ENCODE peak calls at places on chromosomes 3 and 15, in seven cellular contexts. X is WTC11, I is GM13976, E is glomerular endothelial cell, F is MM.1S, B is hypothalamus, P is ovary. Y is an unnamed sample.

GRCh38 chr3:109188726-109189125 is 52.2 kb downstream of the C3orf85 start:
- DNase-seq in B (no peak), I (no peak), X (no peak), P (no peak), E (no peak), F (no peak), Y (no peak)

GRCh38 chr3:136938334-136938733 is 19.4 kb upstream of the IL20RB start:
- DNase-seq in F (no peak), X (no peak), P (no peak), E (no peak), I (no peak), B (no peak), Y (no peak)

GRCh38 chr15:69845159-69845558 is 252.6 kb downstream of the TLE3 start:
- DNase-seq in F (no peak), X (no peak), P (no peak), B (no peak), I (no peak), E (no peak), Y (no peak)

GRCh38 chr3:149352556-149352955 is 19.1 kb upstream of the TM4SF18 start:
- DNase-seq in B (peak; percentile 9), F (peak; percentile 56), P (peak; percentile 54), X (peak; percentile 75), E (no peak), I (peak; percentile 76), Y (peak; percentile 81)

GRCh38 chr3:59498995-59499394 is 449.2 kb upstream of the CFAP20DC start:
- DNase-seq in B (no peak), P (no peak), F (no peak), I (no peak), E (no peak), X (no peak), Y (no peak)

GRCh38 chr3:64157150-64158035 is 67.9 kb downstream of the PRICKLE2 start:
- DNase-seq in F (no peak), I (no peak), X (no peak), B (no peak), E (no peak), P (no peak), Y (peak; percentile 37)

GRCh38 chr3:170274641-170275040 is 52.4 kb downstream of the PRKCI start:
- DNase-seq in B (no peak), F (no peak), E (no peak), P (no peak), X (no peak), I (peak; percentile 28), Y (no peak)

GRCh38 chr3:44529927-44530326 is 25.1 kb upstream of the ZKSCAN7 start:
- DNase-seq in B (no peak), X (peak; percentile 18), I (peak; percentile 42), P (no peak), F (peak; percentile 18), E (no peak), Y (no peak)

GRCh38 chr3:52177701-52178042 is 20.3 kb upstream of the ALAS1 start:
- DNase-seq in P (no peak), X (no peak), I (no peak), F (no peak), E (no peak), B (no peak), Y (no peak)

GRCh38 chr3:126322181-126322967 is 34.8 kb downstream of the KLF15 start:
- DNase-seq in F (no peak), I (no peak), B (no peak), P (no peak), X (no peak), E (no peak), Y (no peak)

GRCh38 chr3:65048151-65048550 is 360.4 kb upstream of the ADAMTS9 start:
- DNase-seq in E (no peak), X (no peak), I (no peak), P (no peak), F (no peak), B (no peak), Y (peak; percentile 57)

GRCh38 chr3:127064391-127065137 is 81.6 kb downstream of the PLXNA1 start:
- DNase-seq in P (no peak), I (no peak), F (no peak), E (no peak), X (no peak), B (no peak), Y (peak; percentile 98)

GRCh38 chr3:45786801-45787495 is 9.4 kb downstream of the SLC6A20 start:
- DNase-seq in X (no peak), I (no peak), E (no peak), B (no peak), P (no peak), F (no peak), Y (no peak)

GRCh38 chr3:149575213-149575961 is 82.4 kb downstream of the WWTR1 start:
- DNase-seq in B (no peak), F (no peak), I (no peak), E (no peak), P (peak; percentile 53), X (no peak), Y (peak; percentile 68)

GRCh38 chr3:104101736-104102135 is 1265.0 kb upstream of the ALCAM start:
- DNase-seq in E (no peak), F (no peak), X (no peak), P (no peak), B (no peak), I (no peak), Y (no peak)

GRCh38 chr15:82647045-82647834 is at the start of gene CPEB1:
- DNase-seq in X (peak; percentile 49), B (peak; percentile 66), I (peak; percentile 68), E (no peak), F (no peak), P (peak; percentile 85), Y (peak; percentile 93)

GRCh38 chr3:21962456-21962855 is 211.4 kb upstream of the ZNF385D start:
- DNase-seq in X (no peak), E (no peak), I (no peak), F (no peak), B (no peak), P (no peak), Y (no peak)

GRCh38 chr3:16338999-16339398 is 74.0 kb downstream of the OXNAD1 start:
- DNase-seq in B (no peak), E (no peak), X (no peak), I (no peak), F (no peak), P (peak; percentile 62), Y (peak; percentile 84)

GRCh38 chr3:53194218-53195065 is 33.4 kb downstream of the PRKCD start:
- DNase-seq in B (no peak), I (no peak), X (no peak), F (no peak), E (no peak), P (peak; percentile 45), Y (no peak)

GRCh38 chr15:69388259-69388658 is 25.9 kb upstream of the KIF23 start:
- DNase-seq in P (no peak), X (no peak), I (no peak), B (peak; percentile 17), E (no peak), F (no peak), Y (peak; percentile 77)

GRCh38 chr3:70871909-70872656 is 559.6 kb upstream of the MDFIC2 start:
- DNase-seq in B (no peak), E (no peak), I (no peak), P (peak; percentile 40), X (no peak), F (no peak), Y (no peak)

GRCh38 chr15:34691024-34691423 is 63.8 kb downstream of the GJD2 start:
- DNase-seq in F (no peak), P (no peak), E (no peak), B (no peak), I (no peak), X (no peak), Y (no peak)

GRCh38 chr3:31968391-31968926 is 12.6 kb downstream of the OSBPL10 start:
- DNase-seq in B (no peak), P (no peak), X (no peak), I (no peak), E (peak; percentile 42), F (no peak), Y (peak; percentile 34)

GRCh38 chr3:133169669-133170068 is 131.5 kb downstream of the TMEM108 start:
- DNase-seq in B (no peak), X (no peak), P (no peak), F (no peak), I (no peak), E (no peak), Y (no peak)

GRCh38 chr15:80036067-80036466 is 23.4 kb upstream of the ZFAND6 start:
- DNase-seq in E (no peak), I (no peak), B (no peak), X (no peak), F (peak; percentile 55), P (no peak), Y (no peak)

GRCh38 chr15:66603301-66604179 is 37.7 kb upstream of the LCTL start:
- DNase-seq in B (peak; percentile 42), P (peak; percentile 73), E (no peak), F (peak; percentile 63), X (peak; percentile 82), I (peak; percentile 81), Y (peak; percentile 85)

GRCh38 chr15:36878745-36879262 is 221.5 kb downstream of the MEIS2 start:
- DNase-seq in X (no peak), B (no peak), I (no peak), E (no peak), F (no peak), P (no peak), Y (no peak)

GRCh38 chr15:42474857-42475256 is 16.1 kb downstream of the ZNF106 start:
- DNase-seq in E (no peak), B (no peak), F (no peak), P (no peak), X (no peak), I (no peak), Y (no peak)